ENCODE peak calls at places on chromosome 22, in four cellular contexts. H is Peyer's patch, I is sigmoid colon, E is uterus. Q is an unnamed sample. For H3K4me1, the result is how much of the 10 kb centered on the place peaks cover.

GRCh38 chr22:31945478-31945815 is 1.1 kb downstream of the YWHAH start:
- DNase-seq in H (no peak), I (no peak), E (no peak), Q (no peak)

GRCh38 chr22:28146401-28147304 is 227.6 kb upstream of the PITPNB start:
- DNase-seq in I (no peak), H (no peak), E (no peak), Q (no peak)

GRCh38 chr22:42270178-42270511 is 308 bp downstream of the TCF20 start:
- DNase-seq in H (peak), I (no peak), E (no peak), Q (no peak)

GRCh38 chr22:42933783-42934144 is 76.7 kb upstream of the ARFGAP3 start:
- DNase-seq in H (no peak), I (no peak), E (no peak), Q (no peak)

GRCh38 chr22:46004105-46004866 is 27.3 kb upstream of the WNT7B start:
- DNase-seq in I (peak), E (no peak), H (no peak), Q (no peak)

GRCh38 chr22:27624705-27625104 is 176.9 kb downstream of the MN1 start:
- DNase-seq in I (no peak), H (no peak), E (no peak), Q (no peak)

GRCh38 chr22:31692186-31692886 is 30.3 kb upstream of the PISD start:
- DNase-seq in H (no peak), I (no peak), E (no peak), Q (no peak)

GRCh38 chr22:25510926-25511325 is 53.5 kb upstream of the GRK3 start:
- DNase-seq in I (no peak), E (no peak), H (peak), Q (no peak)

GRCh38 chr22:39662677-39663034 is 92.1 kb downstream of the CACNA1I start:
- DNase-seq in E (no peak), H (no peak), I (no peak), Q (no peak)

GRCh38 chr22:44448271-44448780 is 49.7 kb downstream of the RTL6 start:
- DNase-seq in I (peak), E (peak), H (peak), Q (peak)

GRCh38 chr22:49969751-49970527 is 9.4 kb downstream of the PIM3 start:
- DNase-seq in I (peak), H (peak), E (peak), Q (peak)

GRCh38 chr22:42996646-42997365 is 18.1 kb downstream of the PACSIN2 start:
- DNase-seq in I (peak), H (no peak), E (peak), Q (no peak)

GRCh38 chr22:38652858-38653257 is 3.3 kb downstream of the FAM227A start:
- DNase-seq in E (no peak), I (no peak), H (peak), Q (no peak)

GRCh38 chr22:48104102-48104738 is 1341.8 kb downstream of the TBC1D22A start:
- DNase-seq in I (no peak), H (no peak), E (no peak), Q (no peak)

GRCh38 chr22:27110985-27111451 is 453.6 kb downstream of the MIAT start:
- DNase-seq in E (no peak), I (no peak), H (no peak), Q (no peak)

GRCh38 chr22:50306753-50307749 is at the start of gene PLXNB2:
- DNase-seq in H (peak), I (peak), E (peak), Q (peak)

GRCh38 chr22:24225951-24226350 is 18.9 kb downstream of the GGT5 start:
- DNase-seq in I (no peak), E (no peak), H (no peak), Q (no peak)

GRCh38 chr22:30235687-30236170 is 10.8 kb downstream of the LIF start:
- DNase-seq in H (no peak), E (no peak), I (no peak), Q (no peak)
- H3K4me1 ChIP-seq in H (under half), E (under half), I (under half), Q (under half)

GRCh38 chr22:20966883-20967696 is at the start of gene AIFM3:
- DNase-seq in H (no peak), I (no peak), E (no peak), Q (no peak)
- H3K4me3 ChIP-seq in H (no peak), I (no peak), E (no peak), Q (no peak)

GRCh38 chr22:37608477-37609239 is at the start of gene GGA1:
- DNase-seq in H (peak), I (peak), E (peak), Q (peak)
- TF ChIP-seq CTCF in H (peak), I (no peak), E (no peak), Q (no peak)

GRCh38 chr22:29269230-29269604 is 1.1 kb downstream of the EWSR1 start:
- DNase-seq in H (no peak), I (no peak), E (no peak), Q (no peak)
- H3K4me1 ChIP-seq in H (under half), I (half or more), E (under half), Q (half or more)

Q was measured in heart right ventricle.